ENCODE peak calls at places on chromosome 3, in eight cellular contexts. One of them, this sample, is unnamed.

GRCh38 chr3:172138792-172139507 is 99.6 kb downstream of the FNDC3B start:
- DNase-seq in suprapubic skin: no peak
- DNase-seq in stomach: peak; percentile 61
- DNase-seq in transverse colon: peak; percentile 66
- DNase-seq in K562: peak; percentile 79
- DNase-seq in sigmoid colon: peak; percentile 79
- DNase-seq in GM12878: peak; percentile 89
- DNase-seq in SK-N-SH: no peak
- DNase-seq in this sample: no peak

GRCh38 chr3:128463354-128463753 is 3.3 kb downstream of the DNAJB8 start:
- DNase-seq in suprapubic skin: no peak
- DNase-seq in stomach: no peak
- DNase-seq in transverse colon: no peak
- DNase-seq in K562: no peak
- DNase-seq in sigmoid colon: no peak
- DNase-seq in GM12878: no peak
- DNase-seq in SK-N-SH: no peak
- DNase-seq in this sample: no peak

GRCh38 chr3:4512895-4513616 is 19.9 kb downstream of the ITPR1 start:
- DNase-seq in suprapubic skin: no peak
- DNase-seq in stomach: no peak
- DNase-seq in transverse colon: no peak
- DNase-seq in K562: peak; percentile 70
- DNase-seq in sigmoid colon: no peak
- DNase-seq in GM12878: no peak
- DNase-seq in SK-N-SH: peak; percentile 51
- DNase-seq in this sample: no peak

GRCh38 chr3:94607778-94608177 is 544.9 kb downstream of the NSUN3 start:
- DNase-seq in suprapubic skin: no peak
- DNase-seq in stomach: no peak
- DNase-seq in transverse colon: no peak
- DNase-seq in K562: no peak
- DNase-seq in sigmoid colon: no peak
- DNase-seq in GM12878: no peak
- DNase-seq in SK-N-SH: no peak
- DNase-seq in this sample: no peak

GRCh38 chr3:38843898-38844297 is 27.9 kb upstream of the SCN10A start:
- DNase-seq in suprapubic skin: no peak
- DNase-seq in stomach: no peak
- DNase-seq in transverse colon: no peak
- DNase-seq in K562: peak; percentile 57
- DNase-seq in sigmoid colon: no peak
- DNase-seq in GM12878: no peak
- DNase-seq in SK-N-SH: peak; percentile 54
- DNase-seq in this sample: no peak

GRCh38 chr3:118943597-118943996 is 91.0 kb downstream of the IGSF11 start:
- DNase-seq in suprapubic skin: no peak
- DNase-seq in stomach: no peak
- DNase-seq in transverse colon: no peak
- DNase-seq in K562: peak; percentile 71
- DNase-seq in sigmoid colon: no peak
- DNase-seq in GM12878: no peak
- DNase-seq in SK-N-SH: peak; percentile 13
- DNase-seq in this sample: no peak

GRCh38 chr3:113000691-113001090 is 9.9 kb downstream of the GTPBP8 start:
- DNase-seq in suprapubic skin: no peak
- DNase-seq in stomach: no peak
- DNase-seq in transverse colon: no peak
- DNase-seq in K562: no peak
- DNase-seq in sigmoid colon: no peak
- DNase-seq in GM12878: no peak
- DNase-seq in SK-N-SH: no peak
- DNase-seq in this sample: no peak

GRCh38 chr3:72598856-72599255 is 249.4 kb downstream of the SHQ1 start:
- DNase-seq in suprapubic skin: no peak
- DNase-seq in stomach: no peak
- DNase-seq in transverse colon: no peak
- DNase-seq in K562: no peak
- DNase-seq in sigmoid colon: no peak
- DNase-seq in GM12878: no peak
- DNase-seq in SK-N-SH: no peak
- DNase-seq in this sample: no peak

GRCh38 chr3:150887031-150887430 is 18.2 kb downstream of the MINDY4B start:
- DNase-seq in suprapubic skin: no peak
- DNase-seq in stomach: no peak
- DNase-seq in transverse colon: no peak
- DNase-seq in K562: no peak
- DNase-seq in sigmoid colon: no peak
- DNase-seq in GM12878: no peak
- DNase-seq in SK-N-SH: no peak
- DNase-seq in this sample: no peak

GRCh38 chr3:58154752-58155449 is 55.9 kb downstream of the DNASE1L3 start:
- DNase-seq in suprapubic skin: no peak
- DNase-seq in stomach: no peak
- DNase-seq in transverse colon: no peak
- DNase-seq in K562: no peak
- DNase-seq in sigmoid colon: no peak
- DNase-seq in GM12878: no peak
- DNase-seq in SK-N-SH: no peak
- DNase-seq in this sample: no peak

GRCh38 chr3:89246326-89246725 is 138.9 kb downstream of the EPHA3 start:
- DNase-seq in suprapubic skin: no peak
- DNase-seq in stomach: no peak
- DNase-seq in transverse colon: no peak
- DNase-seq in K562: no peak
- DNase-seq in sigmoid colon: no peak
- DNase-seq in GM12878: no peak
- DNase-seq in SK-N-SH: no peak
- DNase-seq in this sample: no peak

GRCh38 chr3:162302983-162303624 is 806.5 kb downstream of the OTOL1 start:
- DNase-seq in suprapubic skin: no peak
- DNase-seq in stomach: no peak
- DNase-seq in transverse colon: no peak
- DNase-seq in K562: no peak
- DNase-seq in sigmoid colon: no peak
- DNase-seq in GM12878: no peak
- DNase-seq in SK-N-SH: no peak
- DNase-seq in this sample: no peak

GRCh38 chr3:132661120-132661519 is 991 bp downstream of the UBA5 start:
- DNase-seq in suprapubic skin: no peak
- DNase-seq in stomach: no peak
- DNase-seq in transverse colon: no peak
- DNase-seq in K562: no peak
- DNase-seq in sigmoid colon: no peak
- DNase-seq in GM12878: no peak
- DNase-seq in SK-N-SH: no peak
- DNase-seq in this sample: no peak

GRCh38 chr3:140848675-140849074 is 93.0 kb upstream of the SLC25A36 start:
- DNase-seq in suprapubic skin: no peak
- DNase-seq in stomach: no peak
- DNase-seq in transverse colon: no peak
- DNase-seq in K562: no peak
- DNase-seq in sigmoid colon: no peak
- DNase-seq in GM12878: no peak
- DNase-seq in SK-N-SH: no peak
- DNase-seq in this sample: no peak

GRCh38 chr3:79032686-79033318 is 735.0 kb downstream of the ROBO1 start:
- DNase-seq in suprapubic skin: no peak
- DNase-seq in stomach: no peak
- DNase-seq in transverse colon: no peak
- DNase-seq in K562: peak; percentile 17
- DNase-seq in sigmoid colon: no peak
- DNase-seq in GM12878: no peak
- DNase-seq in SK-N-SH: peak; percentile 51
- DNase-seq in this sample: no peak
- TF ChIP-seq EP300 in suprapubic skin: no peak
- TF ChIP-seq EP300 in stomach: no peak
- TF ChIP-seq EP300 in transverse colon: no peak
- TF ChIP-seq EP300 in K562: no peak
- TF ChIP-seq EP300 in sigmoid colon: no peak
- TF ChIP-seq EP300 in GM12878: no peak
- TF ChIP-seq EP300 in SK-N-SH: no peak
- TF ChIP-seq EP300 in this sample: no peak

GRCh38 chr3:9806688-9807589 is 3.1 kb upstream of the TTLL3 start:
- DNase-seq in suprapubic skin: no peak
- DNase-seq in stomach: no peak
- DNase-seq in transverse colon: no peak
- DNase-seq in K562: no peak
- DNase-seq in sigmoid colon: no peak
- DNase-seq in GM12878: no peak
- DNase-seq in SK-N-SH: no peak
- DNase-seq in this sample: no peak
- TF ChIP-seq POLR2AphosphoS5 in suprapubic skin: no peak
- TF ChIP-seq POLR2AphosphoS5 in stomach: no peak
- TF ChIP-seq POLR2AphosphoS5 in transverse colon: no peak
- TF ChIP-seq POLR2AphosphoS5 in K562: no peak
- TF ChIP-seq POLR2AphosphoS5 in sigmoid colon: no peak
- TF ChIP-seq POLR2AphosphoS5 in GM12878: no peak
- TF ChIP-seq POLR2AphosphoS5 in SK-N-SH: no peak
- TF ChIP-seq POLR2AphosphoS5 in this sample: no peak

GRCh38 chr3:82410366-82410765 is 648.9 kb upstream of the GBE1 start:
- DNase-seq in suprapubic skin: no peak
- DNase-seq in stomach: no peak
- DNase-seq in transverse colon: no peak
- DNase-seq in K562: no peak
- DNase-seq in sigmoid colon: no peak
- DNase-seq in GM12878: no peak
- DNase-seq in SK-N-SH: no peak
- DNase-seq in this sample: no peak

GRCh38 chr3:82409842-82410241 is 648.4 kb upstream of the GBE1 start:
- DNase-seq in suprapubic skin: no peak
- DNase-seq in stomach: no peak
- DNase-seq in transverse colon: no peak
- DNase-seq in K562: no peak
- DNase-seq in sigmoid colon: no peak
- DNase-seq in GM12878: no peak
- DNase-seq in SK-N-SH: no peak
- DNase-seq in this sample: no peak
- TF ChIP-seq EP300 in suprapubic skin: no peak
- TF ChIP-seq EP300 in stomach: no peak
- TF ChIP-seq EP300 in transverse colon: no peak
- TF ChIP-seq EP300 in K562: no peak
- TF ChIP-seq EP300 in sigmoid colon: no peak
- TF ChIP-seq EP300 in GM12878: no peak
- TF ChIP-seq EP300 in SK-N-SH: no peak
- TF ChIP-seq EP300 in this sample: no peak

DNA sequence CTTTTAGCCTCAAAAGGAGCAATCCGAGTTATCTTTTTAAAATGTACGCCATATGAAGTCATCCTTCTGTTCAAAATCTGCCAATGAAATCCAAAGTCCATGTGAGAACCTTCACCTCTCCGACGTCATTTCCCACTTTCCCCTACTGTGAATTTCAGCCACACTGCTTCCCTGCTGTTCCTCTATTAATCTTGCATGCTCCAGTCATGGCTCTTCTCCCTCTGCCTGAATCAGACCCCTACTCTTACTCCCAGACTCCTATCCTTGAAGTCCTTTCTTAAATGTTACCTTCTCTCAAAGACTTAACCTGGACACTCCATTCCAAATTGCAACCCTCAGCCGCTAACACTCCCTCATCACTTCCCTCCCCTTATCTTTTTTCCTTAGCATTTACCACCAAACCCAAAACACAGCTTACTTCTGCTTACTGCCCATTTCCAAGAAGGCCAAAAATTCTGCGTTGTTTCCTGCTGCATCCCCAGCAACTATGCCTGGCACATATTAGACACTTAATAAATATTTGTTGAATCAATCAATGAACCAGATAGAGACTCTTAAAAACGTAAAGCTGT is 1.2 kb downstream of the NKIRAS1 start:
- DNase-seq in suprapubic skin: no peak
- DNase-seq in stomach: no peak
- DNase-seq in transverse colon: no peak
- DNase-seq in K562: peak; percentile 52
- DNase-seq in sigmoid colon: no peak
- DNase-seq in GM12878: no peak
- DNase-seq in SK-N-SH: peak; percentile 39
- DNase-seq in this sample: no peak
- TF ChIP-seq POLR2AphosphoS5 in suprapubic skin: no peak
- TF ChIP-seq POLR2AphosphoS5 in stomach: no peak
- TF ChIP-seq POLR2AphosphoS5 in transverse colon: no peak
- TF ChIP-seq POLR2AphosphoS5 in K562: no peak
- TF ChIP-seq POLR2AphosphoS5 in sigmoid colon: no peak
- TF ChIP-seq POLR2AphosphoS5 in GM12878: no peak
- TF ChIP-seq POLR2AphosphoS5 in SK-N-SH: peak; percentile 37
- TF ChIP-seq POLR2AphosphoS5 in this sample: no peak

DNA sequence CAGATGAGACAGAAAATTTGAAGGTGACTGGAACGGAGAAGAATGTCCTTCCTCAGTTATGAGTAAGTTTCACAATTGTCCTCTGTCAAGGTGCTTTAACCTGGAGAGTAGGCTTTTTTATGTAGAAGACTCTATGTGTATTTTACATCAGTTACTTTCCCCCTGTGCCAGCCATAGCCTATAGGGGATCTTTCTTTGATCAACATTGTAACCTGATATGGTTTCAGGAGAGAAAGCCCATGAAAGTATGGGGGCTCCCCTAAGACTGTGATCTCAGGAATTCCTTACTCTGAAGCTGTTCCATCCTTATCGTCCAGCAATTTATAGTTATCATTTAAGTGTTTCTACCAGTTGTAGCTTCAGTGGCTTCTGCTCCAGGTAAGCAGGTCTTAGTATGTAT is 1076.3 kb upstream of the EPHA6 start:
- DNase-seq in suprapubic skin: no peak
- DNase-seq in stomach: no peak
- DNase-seq in transverse colon: no peak
- DNase-seq in K562: no peak
- DNase-seq in sigmoid colon: no peak
- DNase-seq in GM12878: no peak
- DNase-seq in SK-N-SH: no peak
- DNase-seq in this sample: no peak
- TF ChIP-seq EP300 in suprapubic skin: no peak
- TF ChIP-seq EP300 in stomach: no peak
- TF ChIP-seq EP300 in transverse colon: no peak
- TF ChIP-seq EP300 in K562: no peak
- TF ChIP-seq EP300 in sigmoid colon: no peak
- TF ChIP-seq EP300 in GM12878: no peak
- TF ChIP-seq EP300 in SK-N-SH: no peak
- TF ChIP-seq EP300 in this sample: no peak

This sample was measured in upper lobe of left lung.